ENCODE peak calls at places on chromosome 10, in ten cellular contexts. F, J, Y, E, S, N, X, T, G and U are unnamed samples.

GRCh38 chr10:112616647-112617046 is 169.6 kb downstream of the VTI1A start:
- DNase-seq in T (no peak), E (no peak), S (no peak), X (no peak), N (no peak), F (no peak), Y (no peak), J (no peak), G (no peak), U (no peak)

GRCh38 chr10:8151086-8151485 is 96.6 kb downstream of the GATA3 start:
- DNase-seq in Y (no peak), X (no peak), J (no peak), N (no peak), S (no peak), G (no peak), E (no peak), T (no peak), F (no peak), U (no peak)

GRCh38 chr10:120336910-120337540 is 120.0 kb upstream of the PLPP4 start:
- DNase-seq in E (no peak), J (peak; percentile 26), F (peak; percentile 24), S (peak; percentile 35), Y (peak; percentile 75), N (peak; percentile 46), X (peak; percentile 73), G (no peak), T (peak; percentile 77), U (peak; percentile 72)

GRCh38 chr10:110357252-110357780 is 52.6 kb upstream of the SMNDC1 start:
- DNase-seq in Y (peak; percentile 68), J (peak; percentile 61), E (peak; percentile 96), X (no peak), F (no peak), N (peak; percentile 91), T (peak; percentile 25), S (peak; percentile 64), G (no peak), U (peak; percentile 77)

GRCh38 chr10:101007099-101007711 is 7.6 kb downstream of the LZTS2 start:
- DNase-seq in G (no peak), T (no peak), S (no peak), F (no peak), X (no peak), J (no peak), N (no peak), E (no peak), Y (no peak), U (no peak)

GRCh38 chr10:51397695-51398094 is 301.7 kb downstream of the CSTF2T start:
- DNase-seq in G (no peak), F (peak; percentile 8), E (peak; percentile 72), Y (peak; percentile 84), X (no peak), N (peak; percentile 74), S (no peak), T (peak; percentile 90), J (no peak), U (no peak)

GRCh38 chr10:77877461-77878344 is 48.9 kb downstream of the DLG5 start:
- DNase-seq in S (peak; percentile 55), G (no peak), F (no peak), X (peak; percentile 70), E (peak; percentile 59), Y (peak; percentile 61), J (peak; percentile 40), T (no peak), N (peak; percentile 80), U (peak; percentile 65)

GRCh38 chr10:79816-80215 is 30.7 kb upstream of the TUBB8 start:
- DNase-seq in J (no peak), N (no peak), X (no peak), F (no peak), G (no peak), E (no peak), Y (no peak), S (no peak), T (no peak), U (no peak)

GRCh38 chr10:35422236-35422635 is 85.9 kb downstream of the CCNY start:
- DNase-seq in J (no peak), G (no peak), F (no peak), Y (no peak), X (no peak), T (no peak), S (no peak), N (no peak), E (no peak), U (no peak)

GRCh38 chr10:93438796-93439253 is 43.3 kb downstream of the MYOF start:
- DNase-seq in F (peak; percentile 78), T (peak; percentile 63), G (no peak), X (peak; percentile 46), J (no peak), Y (no peak), S (peak; percentile 46), E (no peak), N (peak; percentile 48), U (no peak)

GRCh38 chr10:101646369-101646768 is 48.6 kb downstream of the FBXW4 start:
- DNase-seq in E (no peak), G (no peak), F (no peak), T (no peak), Y (no peak), X (no peak), N (no peak), J (no peak), S (peak; percentile 44), U (no peak)

GRCh38 chr10:128463991-128464755 is 337.9 kb upstream of the MKI67 start:
- DNase-seq in G (peak; percentile 83), E (no peak), S (no peak), F (no peak), T (peak; percentile 45), J (no peak), X (peak; percentile 64), Y (peak; percentile 58), N (peak; percentile 16), U (peak; percentile 8)

DNA sequence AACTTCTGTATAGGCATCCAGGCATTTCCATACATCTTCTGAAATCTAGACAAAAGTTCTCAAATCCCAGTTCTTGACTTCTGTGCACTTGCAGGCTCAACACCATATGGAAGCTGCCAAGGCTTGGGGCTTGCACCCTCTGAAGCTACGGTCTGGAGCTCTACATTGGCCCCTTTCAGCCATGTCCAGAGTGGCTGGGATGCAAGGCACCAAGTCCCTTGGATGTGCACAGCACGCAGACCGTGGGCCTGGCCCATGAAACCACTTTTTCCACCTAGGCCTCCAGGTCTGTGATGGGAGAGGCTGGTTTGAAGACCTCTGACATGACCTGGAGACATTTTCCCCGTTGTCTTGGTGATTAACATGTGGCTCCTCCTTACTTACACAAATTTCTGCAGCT is 1645.1 kb downstream of the REEP3 start:
- DNase-seq in T (no peak), E (no peak), X (no peak), F (no peak), Y (no peak), N (no peak), G (no peak), S (no peak), J (no peak), U (no peak)
- TF ChIP-seq CTCF in T (no peak), E (no peak), X (no peak), F (no peak), Y (no peak), N (no peak), G (no peak), S (no peak), J (no peak), U (no peak)

GRCh38 chr10:91939653-91940052 is 16.1 kb downstream of the BTAF1 start:
- DNase-seq in T (no peak), J (no peak), X (no peak), F (no peak), Y (no peak), S (no peak), N (no peak), G (no peak), E (no peak), U (no peak)
- TF ChIP-seq CTCF in T (no peak), J (no peak), X (no peak), F (no peak), Y (no peak), S (no peak), N (no peak), G (no peak), E (no peak), U (no peak)

GRCh38 chr10:19817251-19818046 is 1.2 kb downstream of the PLXDC2 start:
- DNase-seq in G (no peak), N (peak; percentile 46), J (peak; percentile 14), F (no peak), E (no peak), S (peak; percentile 46), T (peak; percentile 58), X (peak; percentile 22), Y (no peak), U (peak; percentile 2)
- TF ChIP-seq CTCF in G (peak; percentile 8), N (peak; percentile 13), J (no peak), F (no peak), E (no peak), S (peak; percentile 18), T (no peak), X (no peak), Y (no peak), U (no peak)

DNA sequence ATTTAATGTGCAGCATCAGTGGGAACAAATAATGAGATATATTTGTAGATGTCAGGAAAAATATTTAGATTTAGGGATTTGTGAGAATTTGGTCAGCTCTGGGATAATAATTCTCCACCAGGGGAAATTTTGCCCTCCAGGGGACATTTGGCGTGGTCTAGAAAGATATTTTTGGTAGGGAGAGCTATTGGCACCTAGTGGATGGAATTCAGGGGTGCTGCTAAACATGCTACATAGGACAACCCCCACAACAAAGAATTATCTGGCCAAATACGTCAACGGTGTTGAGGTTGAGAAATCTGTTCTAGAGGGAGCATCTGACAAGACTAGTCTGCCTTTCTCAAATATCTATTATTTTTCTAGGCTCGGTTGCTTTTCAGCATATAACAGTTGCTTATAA is 2.1 kb downstream of the ADK start:
- DNase-seq in Y (no peak), G (no peak), F (no peak), E (no peak), J (no peak), T (no peak), N (peak; percentile 84), X (no peak), S (no peak), U (no peak)
- TF ChIP-seq CTCF in Y (no peak), G (peak; percentile 11), F (peak; percentile 48), E (peak; percentile 47), J (no peak), T (no peak), N (peak; percentile 60), X (peak; percentile 68), S (no peak), U (no peak)

GRCh38 chr10:125742465-125742864 is 23.0 kb downstream of the EDRF1 start:
- DNase-seq in Y (no peak), S (no peak), J (no peak), F (no peak), G (no peak), E (no peak), T (no peak), N (peak; percentile 3), X (no peak), U (no peak)
- TF ChIP-seq CTCF in Y (no peak), S (no peak), J (no peak), F (peak; percentile 31), G (no peak), E (peak; percentile 20), T (no peak), N (no peak), X (peak; percentile 11), U (no peak)

DNA sequence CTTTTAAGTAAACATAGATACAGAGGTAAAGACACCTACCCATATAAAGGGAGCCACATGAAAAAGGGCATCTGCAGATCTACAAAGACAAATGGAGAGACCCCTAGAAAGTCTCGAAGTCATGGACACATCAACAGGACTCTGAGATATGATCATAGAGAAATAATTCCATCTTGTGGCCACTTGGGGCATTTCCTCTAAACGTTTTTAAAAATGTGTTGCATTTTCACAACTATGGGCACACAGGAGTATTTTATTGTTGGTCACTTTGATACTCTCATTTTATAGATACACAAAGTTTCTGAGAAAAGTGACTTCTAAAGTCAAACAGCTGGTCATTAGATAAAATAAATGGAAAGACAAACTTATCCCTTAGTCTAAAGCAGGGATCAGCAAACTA is 87.1 kb downstream of the CRTAC1 start:
- DNase-seq in E (no peak), X (no peak), J (no peak), G (no peak), F (no peak), Y (no peak), S (no peak), T (no peak), N (no peak), U (no peak)
- TF ChIP-seq CTCF in E (no peak), X (peak; percentile 22), J (no peak), G (no peak), F (peak; percentile 31), Y (no peak), S (no peak), T (no peak), N (no peak), U (no peak)